ENCODE peak calls at places on chromosomes 13 and 19, in six cellular contexts. E is nephron progenitor cell, A is lower lobe of right lung, T is OCI-LY7, R is lower leg skin, K is A549. O is an unnamed sample.

GRCh38 chr13:76213423-76213904 is 577.3 kb downstream of the LMO7 start:
- DNase-seq in E (no peak), A (no peak), T (peak), R (no peak), K (no peak), O (no peak)

GRCh38 chr19:18396471-18397241 is 766 bp downstream of the LRRC25 start:
- DNase-seq in E (no peak), A (no peak), T (no peak), R (no peak), K (no peak), O (no peak)

GRCh38 chr13:40026174-40026585 is 370.7 kb downstream of the COG6 start:
- DNase-seq in E (no peak), A (no peak), T (no peak), R (no peak), K (no peak), O (peak)

GRCh38 chr13:23159205-23159586 is 21.6 kb upstream of the SGCG start:
- DNase-seq in E (peak), A (peak), T (no peak), R (no peak), K (peak), O (peak)

GRCh38 chr13:112740502-112741131 is 50.8 kb downstream of the ATP11A start:
- DNase-seq in E (no peak), A (no peak), T (no peak), R (peak), K (no peak), O (no peak)

GRCh38 chr19:46731007-46731501 is 14.1 kb upstream of the PRKD2 start:
- DNase-seq in E (no peak), A (peak), T (no peak), R (no peak), K (peak), O (no peak)

GRCh38 chr19:46447824-46448223 is 19.1 kb upstream of the PNMA8C start:
- DNase-seq in E (no peak), A (no peak), T (no peak), R (no peak), K (no peak), O (no peak)

GRCh38 chr19:42040031-42040430 is 30.0 kb downstream of the GRIK5 start:
- DNase-seq in E (no peak), A (no peak), T (no peak), R (no peak), K (no peak), O (no peak)

GRCh38 chr19:47353307-47353712 is 4.2 kb downstream of the DHX34 start:
- DNase-seq in E (no peak), A (no peak), T (no peak), R (no peak), K (no peak), O (no peak)

GRCh38 chr19:4023600-4024398 is 16.3 kb downstream of the PIAS4 start:
- DNase-seq in E (no peak), A (peak), T (no peak), R (no peak), K (no peak), O (no peak)

GRCh38 chr19:15419413-15420025 is 731 bp upstream of the AKAP8L start:
- DNase-seq in E (no peak), A (no peak), T (no peak), R (no peak), K (no peak), O (no peak)

GRCh38 chr19:38063921-38064320 is 156.9 kb downstream of the SIPA1L3 start:
- DNase-seq in E (no peak), A (no peak), T (no peak), R (no peak), K (no peak), O (no peak)

GRCh38 chr19:41863209-41863931 is 3.3 kb downstream of the RPS19 start:
- DNase-seq in E (no peak), A (no peak), T (no peak), R (no peak), K (no peak), O (no peak)

GRCh38 chr19:5329141-5329540 is 11.5 kb downstream of the PTPRS start:
- DNase-seq in E (no peak), A (no peak), T (no peak), R (no peak), K (no peak), O (no peak)

GRCh38 chr19:19661675-19662251 is 1.7 kb downstream of the ATP13A1 start:
- DNase-seq in E (no peak), A (peak), T (peak), R (peak), K (no peak), O (peak)

GRCh38 chr19:33458171-33458633 is 63.4 kb downstream of the PEPD start:
- DNase-seq in E (no peak), A (no peak), T (no peak), R (no peak), K (no peak), O (no peak)

GRCh38 chr19:3284759-3285646 is 60.5 kb downstream of the CELF5 start:
- DNase-seq in E (peak), A (peak), T (peak), R (peak), K (peak), O (peak)

GRCh38 chr19:32868206-32868950 is 1.2 kb downstream of the SLC7A9 start:
- DNase-seq in E (no peak), A (no peak), T (no peak), R (no peak), K (no peak), O (no peak)

GRCh38 chr13:112812306-112813034 is 122.6 kb downstream of the ATP11A start:
- DNase-seq in E (no peak), A (no peak), T (no peak), R (no peak), K (no peak), O (no peak)

GRCh38 chr19:6767357-6768235 is at the start of gene SH2D3A:
- DNase-seq in E (peak), A (peak), T (peak), R (peak), K (peak), O (peak)

GRCh38 chr13:75762967-75763366 is 126.8 kb downstream of the LMO7 start:
- DNase-seq in E (no peak), A (no peak), T (no peak), R (no peak), K (no peak), O (no peak)

GRCh38 chr19:14146789-14147216 is 10.4 kb upstream of the ASF1B start:
- DNase-seq in E (no peak), A (no peak), T (no peak), R (no peak), K (no peak), O (no peak)

GRCh38 chr19:47239152-47239551 is 8.2 kb upstream of the BBC3 start:
- DNase-seq in E (no peak), A (no peak), T (peak), R (no peak), K (no peak), O (peak)

GRCh38 chr13:45331123-45331619 is 9.8 kb downstream of the TPT1 start:
- DNase-seq in E (no peak), A (no peak), T (no peak), R (no peak), K (no peak), O (no peak)

GRCh38 chr13:45325806-45326205 is 15.2 kb downstream of the TPT1 start:
- DNase-seq in E (no peak), A (no peak), T (no peak), R (no peak), K (no peak), O (no peak)

GRCh38 chr13:45331981-45332830 is 8.8 kb downstream of the TPT1 start:
- DNase-seq in E (no peak), A (no peak), T (no peak), R (peak), K (peak), O (no peak)

GRCh38 chr13:45328661-45329105 is 12.3 kb downstream of the TPT1 start:
- DNase-seq in E (no peak), A (no peak), T (no peak), R (no peak), K (no peak), O (no peak)

DNA sequence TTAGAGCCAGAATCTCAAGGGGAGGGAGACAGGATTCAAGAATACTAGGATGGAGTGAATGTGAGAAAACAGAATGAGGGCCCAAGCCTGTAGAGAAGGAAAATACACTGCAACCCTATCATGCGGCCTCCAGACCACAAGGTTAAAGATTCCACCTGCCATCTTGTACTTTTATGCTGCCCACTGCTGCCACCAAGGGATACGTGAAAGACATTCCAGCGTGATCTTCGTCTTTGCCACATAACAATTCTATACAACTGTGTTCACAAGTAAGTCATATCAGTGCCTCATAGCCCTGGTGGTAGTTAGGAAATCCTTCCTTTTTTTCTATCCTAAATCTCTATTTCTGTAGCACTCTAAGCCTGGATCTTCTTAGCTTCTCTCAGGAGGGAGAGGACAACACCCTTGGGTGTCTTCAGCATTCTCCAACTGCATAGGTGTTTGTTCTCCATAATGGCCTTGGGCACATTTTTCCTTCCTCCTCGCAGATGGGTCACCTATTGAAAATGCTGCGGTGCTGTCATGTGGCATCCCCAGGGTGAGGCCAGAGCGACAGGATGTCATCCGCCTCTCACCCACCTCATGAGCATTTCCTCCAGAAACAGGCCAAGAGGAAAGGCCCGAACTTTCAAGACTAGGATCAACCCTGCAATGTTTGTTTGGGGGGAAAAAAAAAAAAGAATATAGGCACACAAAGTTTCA is 13.6 kb downstream of the TPT1 start:
- DNase-seq in E (no peak), A (no peak), T (peak), R (no peak), K (no peak), O (peak)
- TF ChIP-seq CTCF in E (no peak), A (no peak), T (no peak), R (no peak), K (no peak), O (no peak)

GRCh38 chr13:99392126-99392805 is 85.1 kb upstream of the GPR183 start:
- DNase-seq in E (no peak), A (no peak), T (no peak), R (no peak), K (no peak), O (peak)

GRCh38 chr13:99395436-99395835 is 88.2 kb upstream of the GPR183 start:
- DNase-seq in E (no peak), A (no peak), T (no peak), R (no peak), K (no peak), O (no peak)

GRCh38 chr13:99393791-99394735 is 86.9 kb upstream of the GPR183 start:
- DNase-seq in E (no peak), A (no peak), T (no peak), R (no peak), K (no peak), O (peak)

GRCh38 chr13:99390601-99391000 is 83.4 kb upstream of the GPR183 start:
- DNase-seq in E (no peak), A (no peak), T (no peak), R (no peak), K (no peak), O (no peak)

GRCh38 chr13:99392806-99393135 is 85.6 kb upstream of the GPR183 start:
- DNase-seq in E (no peak), A (no peak), T (no peak), R (no peak), K (no peak), O (no peak)
- TF ChIP-seq CTCF in E (no peak), A (no peak), T (no peak), R (no peak), K (no peak), O (no peak)

GRCh38 chr19:10404888-10405808 is 1.8 kb upstream of the CDC37 start:
- DNase-seq in E (no peak), A (no peak), T (peak), R (no peak), K (no peak), O (peak)

GRCh38 chr19:10406191-10406590 is 2.8 kb upstream of the CDC37 start:
- DNase-seq in E (no peak), A (no peak), T (no peak), R (no peak), K (no peak), O (no peak)

GRCh38 chr19:10412257-10412977 is 7.9 kb upstream of the PDE4A start:
- DNase-seq in E (no peak), A (no peak), T (peak), R (no peak), K (no peak), O (peak)

GRCh38 chr19:10407102-10407501 is 3.8 kb upstream of the CDC37 start:
- DNase-seq in E (no peak), A (no peak), T (no peak), R (no peak), K (no peak), O (no peak)

GRCh38 chr19:10408511-10409291 is 5.4 kb upstream of the CDC37 start:
- DNase-seq in E (no peak), A (peak), T (peak), R (no peak), K (no peak), O (peak)
- TF ChIP-seq CTCF in E (no peak), A (no peak), T (no peak), R (no peak), K (no peak), O (no peak)

DNA sequence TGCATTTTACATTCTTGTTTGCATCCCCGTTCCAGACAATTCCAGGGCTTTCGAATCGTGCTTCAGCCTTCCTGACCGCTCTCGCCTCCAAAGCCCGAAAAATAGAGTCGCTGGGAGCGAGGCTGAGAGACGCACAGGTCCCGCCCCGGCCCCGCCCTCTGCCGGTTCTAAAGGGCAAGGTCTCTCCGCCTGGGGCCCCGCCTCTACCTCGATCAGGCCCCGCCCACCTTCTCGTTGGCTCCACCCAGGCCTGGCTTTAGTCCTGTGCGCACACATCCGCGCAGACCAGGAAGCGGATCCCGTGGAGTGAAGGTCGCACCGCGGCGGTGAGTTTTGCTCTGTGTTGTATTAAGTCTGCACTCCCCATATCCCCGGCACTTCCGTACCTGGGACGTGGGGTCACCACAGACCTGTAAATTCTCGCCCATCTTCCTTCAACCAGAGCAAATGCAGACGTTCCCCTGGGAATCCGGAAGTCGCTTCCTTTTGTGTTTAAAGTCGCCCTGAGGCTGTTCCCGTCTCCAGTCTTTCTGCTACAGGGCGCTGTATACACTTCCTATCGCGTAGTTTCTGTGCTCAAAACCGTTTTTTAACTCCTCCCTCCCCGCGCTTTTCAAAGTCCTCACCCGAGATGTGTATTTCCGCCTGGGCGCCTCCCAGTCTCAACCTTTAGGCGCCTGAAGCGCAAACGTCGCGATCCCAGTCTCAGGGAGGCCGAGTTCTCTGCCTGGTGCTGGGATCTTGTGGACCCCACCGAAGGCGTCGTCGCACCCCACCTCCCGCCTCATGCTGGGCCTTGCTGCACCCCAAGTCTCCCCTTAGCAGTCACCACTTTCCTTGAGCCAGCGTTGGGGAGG is at the start of gene ZNF701:
- DNase-seq in E (peak), A (peak), T (peak), R (peak), K (peak), O (peak)
- TF ChIP-seq CTCF in E (no peak), A (peak), T (no peak), R (no peak), K (no peak), O (peak)

DNA sequence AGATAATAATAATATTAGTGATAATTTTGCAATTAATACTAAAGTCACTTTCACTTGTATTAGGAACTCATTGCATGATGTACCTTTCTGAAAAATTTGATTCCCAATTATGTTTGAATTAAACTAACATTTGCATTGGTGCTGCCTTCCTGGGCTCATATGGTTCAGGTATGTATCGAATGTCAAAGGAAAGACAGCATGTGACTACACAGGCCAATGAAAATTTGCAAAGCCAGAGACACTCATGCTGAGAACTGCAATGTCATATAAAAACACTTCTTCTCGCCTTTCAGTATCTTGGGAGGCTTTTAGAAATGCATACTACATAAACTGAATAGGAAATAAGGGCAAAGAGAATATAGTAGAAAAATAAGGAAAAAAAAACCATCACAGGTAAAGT is 44.3 kb downstream of the RAP2A start:
- DNase-seq in E (no peak), A (no peak), T (no peak), R (no peak), K (no peak), O (no peak)
- TF ChIP-seq CTCF in E (no peak), A (no peak), T (no peak), R (no peak), K (no peak), O (no peak)

O was measured in activated CD8-positive, alpha-beta T cell treated with anti-CD3 and anti-CD28 coated beads for 36 hours.